ENCODE peak calls at places on chromosomes 6 and 20, in seven cellular contexts. One of them, this sample, is unnamed.
A peak's percentile ranks its signal among the peaks of the same experiment; 100 is the strongest.

GRCh38 chr6:89379281-89379680 is 26.8 kb upstream of the UBE2J1 start:
- DNase-seq in SK-N-SH: no peak
- DNase-seq in neural progenitor cell: no peak
- DNase-seq in PC-3: no peak
- DNase-seq in GM23248: no peak
- DNase-seq in OCI-LY7: peak; percentile 42
- DNase-seq in HCT116: no peak
- DNase-seq in this sample: no peak

GRCh38 chr6:39049575-39050283 is 1.1 kb downstream of the GLP1R start:
- DNase-seq in PC-3: no peak
- DNase-seq in GM23248: no peak
- DNase-seq in SK-N-SH: no peak
- DNase-seq in neural progenitor cell: peak; percentile 23
- DNase-seq in HCT116: no peak
- DNase-seq in OCI-LY7: no peak
- DNase-seq in this sample: peak; percentile 57

GRCh38 chr6:112450663-112451062 is 103.5 kb downstream of the RFPL4B start:
- DNase-seq in OCI-LY7: no peak
- DNase-seq in GM23248: no peak
- DNase-seq in HCT116: no peak
- DNase-seq in neural progenitor cell: no peak
- DNase-seq in PC-3: no peak
- DNase-seq in SK-N-SH: no peak
- DNase-seq in this sample: no peak

GRCh38 chr20:46252352-46253091 is 55.8 kb downstream of the CDH22 start:
- DNase-seq in neural progenitor cell: no peak
- DNase-seq in OCI-LY7: no peak
- DNase-seq in PC-3: no peak
- DNase-seq in HCT116: no peak
- DNase-seq in SK-N-SH: no peak
- DNase-seq in GM23248: no peak
- DNase-seq in this sample: no peak

GRCh38 chr6:121523628-121524027 is 88.2 kb downstream of the GJA1 start:
- DNase-seq in HCT116: no peak
- DNase-seq in neural progenitor cell: no peak
- DNase-seq in GM23248: no peak
- DNase-seq in SK-N-SH: no peak
- DNase-seq in OCI-LY7: no peak
- DNase-seq in PC-3: no peak
- DNase-seq in this sample: peak; percentile 36

GRCh38 chr6:110518281-110518623 is 41.8 kb upstream of the SLC22A16 start:
- DNase-seq in GM23248: peak; percentile 61
- DNase-seq in PC-3: peak; percentile 46
- DNase-seq in HCT116: no peak
- DNase-seq in neural progenitor cell: peak; percentile 43
- DNase-seq in OCI-LY7: no peak
- DNase-seq in SK-N-SH: peak; percentile 36
- DNase-seq in this sample: peak; percentile 69

GRCh38 chr6:165722022-165722421 is 59.0 kb upstream of the PDE10A start:
- DNase-seq in SK-N-SH: no peak
- DNase-seq in PC-3: no peak
- DNase-seq in HCT116: no peak
- DNase-seq in neural progenitor cell: no peak
- DNase-seq in OCI-LY7: no peak
- DNase-seq in GM23248: no peak
- DNase-seq in this sample: no peak

GRCh38 chr20:48716086-48716485 is 111.7 kb downstream of the PREX1 start:
- DNase-seq in HCT116: no peak
- DNase-seq in OCI-LY7: no peak
- DNase-seq in neural progenitor cell: no peak
- DNase-seq in GM23248: no peak
- DNase-seq in SK-N-SH: no peak
- DNase-seq in PC-3: no peak
- DNase-seq in this sample: no peak

GRCh38 chr20:49132995-49133451 is 55.1 kb downstream of the STAU1 start:
- DNase-seq in HCT116: peak; percentile 47
- DNase-seq in GM23248: peak; percentile 84
- DNase-seq in neural progenitor cell: peak; percentile 74
- DNase-seq in PC-3: peak; percentile 90
- DNase-seq in OCI-LY7: peak; percentile 76
- DNase-seq in SK-N-SH: peak; percentile 49
- DNase-seq in this sample: peak; percentile 79

DNA sequence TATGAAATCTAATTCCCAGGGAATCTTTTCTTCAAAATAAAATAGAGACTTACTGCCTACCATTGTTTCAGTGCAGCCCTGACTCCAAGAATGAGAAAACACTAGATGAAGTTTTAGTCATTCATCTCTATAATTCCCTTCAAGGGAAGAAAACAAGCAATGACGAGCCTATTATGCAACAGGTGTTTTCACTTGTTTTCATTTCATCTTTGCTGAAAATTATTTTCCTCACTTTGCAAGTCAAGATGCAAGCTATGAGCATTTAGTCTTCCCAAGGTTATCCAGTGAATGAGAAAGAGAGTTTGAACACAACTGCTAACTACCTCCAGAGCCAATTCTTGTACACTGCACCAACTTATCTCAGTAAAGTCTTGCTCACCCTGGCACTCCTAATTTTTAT is 37.0 kb downstream of the MOXD1 start:
- DNase-seq in neural progenitor cell: no peak
- DNase-seq in GM23248: no peak
- DNase-seq in HCT116: no peak
- DNase-seq in OCI-LY7: no peak
- DNase-seq in PC-3: no peak
- DNase-seq in SK-N-SH: no peak
- DNase-seq in this sample: no peak
- H3K4me2 ChIP-seq in neural progenitor cell: no peak overlapping the region
- H3K4me2 ChIP-seq in GM23248: no peak overlapping the region
- H3K4me2 ChIP-seq in HCT116: no peak overlapping the region
- H3K4me2 ChIP-seq in OCI-LY7: no peak overlapping the region
- H3K4me2 ChIP-seq in PC-3: no peak overlapping the region
- H3K4me2 ChIP-seq in SK-N-SH: no peak overlapping the region
- H3K4me2 ChIP-seq in this sample: no peak overlapping the region

GRCh38 chr20:51014797-51015722 is 7.8 kb downstream of the KCNG1 start:
- DNase-seq in SK-N-SH: peak; percentile 87
- DNase-seq in OCI-LY7: peak; percentile 36
- DNase-seq in neural progenitor cell: peak; percentile 85
- DNase-seq in GM23248: peak; percentile 77
- DNase-seq in PC-3: peak; percentile 90
- DNase-seq in HCT116: no peak
- DNase-seq in this sample: peak; percentile 91
- TF ChIP-seq EZH2phosphoT487 in SK-N-SH: no peak
- TF ChIP-seq EZH2phosphoT487 in OCI-LY7: no peak
- TF ChIP-seq EZH2phosphoT487 in neural progenitor cell: no peak
- TF ChIP-seq EZH2phosphoT487 in GM23248: no peak
- TF ChIP-seq EZH2phosphoT487 in PC-3: no peak
- TF ChIP-seq EZH2phosphoT487 in HCT116: no peak
- TF ChIP-seq EZH2phosphoT487 in this sample: no peak

DNA sequence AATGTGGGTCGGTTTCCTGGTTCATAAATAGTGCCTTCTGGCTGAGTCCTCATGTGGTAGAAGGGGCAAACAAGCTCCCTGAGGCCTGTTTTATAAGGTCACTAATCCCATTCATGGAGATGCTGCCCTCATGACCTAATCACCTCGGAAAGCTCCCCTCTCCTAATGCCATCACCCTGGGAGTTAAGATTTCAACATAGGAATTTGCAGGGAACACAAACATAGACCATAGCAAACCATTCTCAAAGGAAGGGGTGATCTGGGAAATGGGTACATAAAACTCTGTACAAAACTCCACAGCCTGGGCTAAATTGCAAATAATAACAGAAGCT is 1.5 kb upstream of the ADTRP start:
- DNase-seq in HCT116: no peak
- DNase-seq in neural progenitor cell: peak; percentile 62
- DNase-seq in GM23248: no peak
- DNase-seq in PC-3: no peak
- DNase-seq in SK-N-SH: no peak
- DNase-seq in OCI-LY7: no peak
- DNase-seq in this sample: no peak
- H3K4me2 ChIP-seq in HCT116: no peak overlapping the region
- H3K4me2 ChIP-seq in neural progenitor cell: peak overlapping the region; percentile 9
- H3K4me2 ChIP-seq in GM23248: no peak overlapping the region
- H3K4me2 ChIP-seq in PC-3: no peak overlapping the region
- H3K4me2 ChIP-seq in SK-N-SH: no peak overlapping the region
- H3K4me2 ChIP-seq in OCI-LY7: no peak overlapping the region
- H3K4me2 ChIP-seq in this sample: no peak overlapping the region

DNA sequence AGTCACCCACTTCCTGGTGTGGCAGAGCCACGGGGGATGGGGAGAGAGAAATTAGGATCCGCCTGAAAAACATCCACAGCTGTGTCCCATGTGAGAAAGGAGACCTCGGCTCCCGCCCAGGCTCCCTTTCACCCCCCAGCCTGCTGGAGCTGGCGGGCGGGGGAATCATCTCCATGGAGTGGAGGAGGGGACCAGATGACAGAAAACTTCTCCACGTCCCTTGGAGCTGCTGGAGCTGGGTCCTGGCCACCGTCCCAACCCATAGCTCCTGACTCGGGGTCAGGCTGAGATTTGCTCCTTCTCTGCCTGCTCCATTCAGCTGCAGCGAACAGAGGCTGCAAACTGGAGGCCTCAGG is 113.8 kb downstream of the CEBPB start:
- DNase-seq in OCI-LY7: no peak
- DNase-seq in SK-N-SH: peak; percentile 62
- DNase-seq in neural progenitor cell: no peak
- DNase-seq in PC-3: no peak
- DNase-seq in HCT116: no peak
- DNase-seq in GM23248: peak; percentile 73
- DNase-seq in this sample: no peak
- TF ChIP-seq EZH2phosphoT487 in OCI-LY7: no peak
- TF ChIP-seq EZH2phosphoT487 in SK-N-SH: no peak
- TF ChIP-seq EZH2phosphoT487 in neural progenitor cell: no peak
- TF ChIP-seq EZH2phosphoT487 in PC-3: no peak
- TF ChIP-seq EZH2phosphoT487 in HCT116: no peak
- TF ChIP-seq EZH2phosphoT487 in GM23248: no peak
- TF ChIP-seq EZH2phosphoT487 in this sample: no peak

DNA sequence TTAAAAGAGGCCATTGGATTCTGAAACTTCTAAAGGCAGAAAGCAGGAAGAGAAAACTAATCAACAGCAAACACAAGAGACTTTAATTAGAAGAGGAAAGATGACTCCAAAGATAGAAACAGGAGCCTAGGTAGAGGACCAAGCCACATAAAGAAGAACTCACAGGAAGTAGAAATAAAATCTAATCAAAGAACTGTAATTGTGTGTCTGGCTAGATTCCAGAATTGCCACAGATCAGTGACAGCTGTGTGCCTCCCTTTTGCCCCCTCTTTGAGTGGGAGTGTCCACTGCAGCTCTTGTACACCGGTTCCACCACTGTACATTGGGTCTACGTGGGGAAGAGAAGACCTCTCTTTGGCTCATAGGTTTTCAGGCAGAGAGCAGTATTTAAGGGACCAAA is 22.3 kb upstream of the THEMIS start:
- DNase-seq in PC-3: no peak
- DNase-seq in neural progenitor cell: no peak
- DNase-seq in SK-N-SH: no peak
- DNase-seq in HCT116: no peak
- DNase-seq in OCI-LY7: no peak
- DNase-seq in GM23248: no peak
- DNase-seq in this sample: no peak
- H3K4me2 ChIP-seq in PC-3: no peak overlapping the region
- H3K4me2 ChIP-seq in neural progenitor cell: no peak overlapping the region
- H3K4me2 ChIP-seq in SK-N-SH: no peak overlapping the region
- H3K4me2 ChIP-seq in HCT116: no peak overlapping the region
- H3K4me2 ChIP-seq in OCI-LY7: no peak overlapping the region
- H3K4me2 ChIP-seq in GM23248: no peak overlapping the region
- H3K4me2 ChIP-seq in this sample: no peak overlapping the region

GRCh38 chr20:51562027-51562333 is 19.5 kb upstream of the NFATC2 start:
- DNase-seq in HCT116: no peak
- DNase-seq in SK-N-SH: no peak
- DNase-seq in OCI-LY7: no peak
- DNase-seq in GM23248: peak; percentile 64
- DNase-seq in neural progenitor cell: no peak
- DNase-seq in PC-3: no peak
- DNase-seq in this sample: no peak
- TF ChIP-seq EZH2phosphoT487 in HCT116: no peak
- TF ChIP-seq EZH2phosphoT487 in SK-N-SH: no peak
- TF ChIP-seq EZH2phosphoT487 in OCI-LY7: no peak
- TF ChIP-seq EZH2phosphoT487 in GM23248: no peak
- TF ChIP-seq EZH2phosphoT487 in neural progenitor cell: no peak
- TF ChIP-seq EZH2phosphoT487 in PC-3: no peak
- TF ChIP-seq EZH2phosphoT487 in this sample: no peak

GRCh38 chr20:53929974-53930650 is 140.3 kb downstream of the BCAS1 start:
- DNase-seq in PC-3: no peak
- DNase-seq in HCT116: no peak
- DNase-seq in SK-N-SH: no peak
- DNase-seq in neural progenitor cell: no peak
- DNase-seq in OCI-LY7: peak; percentile 80
- DNase-seq in GM23248: no peak
- DNase-seq in this sample: no peak
- H3K4me2 ChIP-seq in PC-3: peak overlapping the region; percentile 17
- H3K4me2 ChIP-seq in HCT116: no peak overlapping the region
- H3K4me2 ChIP-seq in SK-N-SH: no peak overlapping the region
- H3K4me2 ChIP-seq in neural progenitor cell: no peak overlapping the region
- H3K4me2 ChIP-seq in OCI-LY7: peak overlapping the region; percentile 77
- H3K4me2 ChIP-seq in GM23248: no peak overlapping the region
- H3K4me2 ChIP-seq in this sample: no peak overlapping the region

GRCh38 chr20:58666702-58667101 is 15.6 kb downstream of the STX16 start:
- DNase-seq in SK-N-SH: no peak
- DNase-seq in neural progenitor cell: no peak
- DNase-seq in GM23248: no peak
- DNase-seq in PC-3: no peak
- DNase-seq in HCT116: no peak
- DNase-seq in OCI-LY7: no peak
- DNase-seq in this sample: no peak
- TF ChIP-seq EZH2phosphoT487 in SK-N-SH: no peak
- TF ChIP-seq EZH2phosphoT487 in neural progenitor cell: no peak
- TF ChIP-seq EZH2phosphoT487 in GM23248: no peak
- TF ChIP-seq EZH2phosphoT487 in PC-3: no peak
- TF ChIP-seq EZH2phosphoT487 in HCT116: no peak
- TF ChIP-seq EZH2phosphoT487 in OCI-LY7: no peak
- TF ChIP-seq EZH2phosphoT487 in this sample: no peak

GRCh38 chr6:45624228-45624627 is 246.5 kb upstream of the SUPT3H start:
- DNase-seq in SK-N-SH: no peak
- DNase-seq in HCT116: no peak
- DNase-seq in OCI-LY7: no peak
- DNase-seq in PC-3: no peak
- DNase-seq in GM23248: no peak
- DNase-seq in neural progenitor cell: no peak
- DNase-seq in this sample: no peak

GRCh38 chr6:45625191-45625664 is 247.5 kb upstream of the SUPT3H start:
- DNase-seq in OCI-LY7: no peak
- DNase-seq in SK-N-SH: no peak
- DNase-seq in neural progenitor cell: no peak
- DNase-seq in GM23248: peak; percentile 88
- DNase-seq in HCT116: no peak
- DNase-seq in PC-3: peak; percentile 77
- DNase-seq in this sample: no peak

GRCh38 chr6:45630314-45630713 is 252.6 kb upstream of the SUPT3H start:
- DNase-seq in neural progenitor cell: no peak
- DNase-seq in HCT116: no peak
- DNase-seq in PC-3: no peak
- DNase-seq in OCI-LY7: no peak
- DNase-seq in GM23248: peak; percentile 39
- DNase-seq in SK-N-SH: no peak
- DNase-seq in this sample: no peak

GRCh38 chr6:45630801-45631200 is 253.1 kb upstream of the SUPT3H start:
- DNase-seq in SK-N-SH: no peak
- DNase-seq in GM23248: peak; percentile 68
- DNase-seq in HCT116: no peak
- DNase-seq in neural progenitor cell: no peak
- DNase-seq in OCI-LY7: no peak
- DNase-seq in PC-3: peak; percentile 26
- DNase-seq in this sample: no peak

GRCh38 chr6:45626087-45626891 is 248.6 kb upstream of the SUPT3H start:
- DNase-seq in HCT116: no peak
- DNase-seq in neural progenitor cell: peak; percentile 16
- DNase-seq in GM23248: peak; percentile 94
- DNase-seq in PC-3: peak; percentile 33
- DNase-seq in OCI-LY7: no peak
- DNase-seq in SK-N-SH: no peak
- DNase-seq in this sample: no peak
- H3K4me2 ChIP-seq in HCT116: no peak overlapping the region
- H3K4me2 ChIP-seq in neural progenitor cell: no peak overlapping the region
- H3K4me2 ChIP-seq in GM23248: peak overlapping the region; percentile 56
- H3K4me2 ChIP-seq in PC-3: no peak overlapping the region
- H3K4me2 ChIP-seq in OCI-LY7: no peak overlapping the region
- H3K4me2 ChIP-seq in SK-N-SH: peak overlapping the region; percentile 17
- H3K4me2 ChIP-seq in this sample: no peak overlapping the region

GRCh38 chr6:163806761-163807499 is 392.4 kb downstream of the QKI start:
- DNase-seq in PC-3: no peak
- DNase-seq in neural progenitor cell: no peak
- DNase-seq in OCI-LY7: no peak
- DNase-seq in HCT116: no peak
- DNase-seq in GM23248: peak; percentile 5
- DNase-seq in SK-N-SH: no peak
- DNase-seq in this sample: no peak
- TF ChIP-seq EZH2phosphoT487 in PC-3: no peak
- TF ChIP-seq EZH2phosphoT487 in neural progenitor cell: no peak
- TF ChIP-seq EZH2phosphoT487 in OCI-LY7: no peak
- TF ChIP-seq EZH2phosphoT487 in HCT116: no peak
- TF ChIP-seq EZH2phosphoT487 in GM23248: no peak
- TF ChIP-seq EZH2phosphoT487 in SK-N-SH: no peak
- TF ChIP-seq EZH2phosphoT487 in this sample: no peak

This sample was measured in GM23338.